ENCODE peak calls at places on chromosomes 4 and X, in nine cellular contexts. One of them, this sample, is unnamed.

GRCh38 chr4:146029147-146029546 is 90.5 kb upstream of the ZNF827 start:
- DNase-seq in astrocyte of the cerebellum: no peak
- DNase-seq in Caco-2: no peak
- DNase-seq in AG10803: peak; percentile 39
- DNase-seq in foreskin keratinocyte: peak; percentile 38
- DNase-seq in epithelial cell of proximal tubule: no peak
- DNase-seq in MCF 10A: peak; percentile 8
- DNase-seq in transverse colon: no peak
- DNase-seq in cardiac fibroblast: no peak
- DNase-seq in this sample: no peak

GRCh38 chr4:86159216-86159615 is 200.6 kb downstream of the MAPK10 start:
- DNase-seq in astrocyte of the cerebellum: no peak
- DNase-seq in Caco-2: no peak
- DNase-seq in AG10803: no peak
- DNase-seq in foreskin keratinocyte: no peak
- DNase-seq in epithelial cell of proximal tubule: no peak
- DNase-seq in MCF 10A: no peak
- DNase-seq in transverse colon: no peak
- DNase-seq in cardiac fibroblast: no peak
- DNase-seq in this sample: no peak

GRCh38 chr4:901192-901910 is 30.8 kb downstream of the GAK start:
- DNase-seq in astrocyte of the cerebellum: no peak
- DNase-seq in Caco-2: no peak
- DNase-seq in AG10803: no peak
- DNase-seq in foreskin keratinocyte: no peak
- DNase-seq in epithelial cell of proximal tubule: no peak
- DNase-seq in MCF 10A: no peak
- DNase-seq in transverse colon: no peak
- DNase-seq in cardiac fibroblast: no peak
- DNase-seq in this sample: no peak

GRCh38 chr4:53551963-53552362 is 39.3 kb downstream of the LNX1 start:
- DNase-seq in astrocyte of the cerebellum: no peak
- DNase-seq in Caco-2: no peak
- DNase-seq in AG10803: peak; percentile 51
- DNase-seq in foreskin keratinocyte: no peak
- DNase-seq in epithelial cell of proximal tubule: no peak
- DNase-seq in MCF 10A: no peak
- DNase-seq in transverse colon: no peak
- DNase-seq in cardiac fibroblast: no peak
- DNase-seq in this sample: no peak

GRCh38 chr4:105709081-105709450 is 482 bp downstream of the GSTCD start:
- DNase-seq in astrocyte of the cerebellum: no peak
- DNase-seq in Caco-2: no peak
- DNase-seq in AG10803: no peak
- DNase-seq in foreskin keratinocyte: no peak
- DNase-seq in epithelial cell of proximal tubule: no peak
- DNase-seq in MCF 10A: peak; percentile 46
- DNase-seq in transverse colon: no peak
- DNase-seq in cardiac fibroblast: peak; percentile 18
- DNase-seq in this sample: peak; percentile 36

GRCh38 chr4:183171484-183172267 is 72.6 kb downstream of the WWC2 start:
- DNase-seq in astrocyte of the cerebellum: no peak
- DNase-seq in Caco-2: no peak
- DNase-seq in AG10803: no peak
- DNase-seq in foreskin keratinocyte: no peak
- DNase-seq in epithelial cell of proximal tubule: no peak
- DNase-seq in MCF 10A: no peak
- DNase-seq in transverse colon: no peak
- DNase-seq in cardiac fibroblast: no peak
- DNase-seq in this sample: no peak

GRCh38 chrX:17944833-17945497 is 83.9 kb upstream of the RAI2 start:
- DNase-seq in astrocyte of the cerebellum: no peak
- DNase-seq in Caco-2: peak; percentile 4
- DNase-seq in AG10803: peak; percentile 1
- DNase-seq in foreskin keratinocyte: no peak
- DNase-seq in epithelial cell of proximal tubule: no peak
- DNase-seq in MCF 10A: peak; percentile 31
- DNase-seq in transverse colon: no peak
- DNase-seq in cardiac fibroblast: no peak
- DNase-seq in this sample: peak; percentile 1

GRCh38 chr4:25320374-25321172 is 8.0 kb downstream of the ZCCHC4 start:
- DNase-seq in astrocyte of the cerebellum: peak; percentile 69
- DNase-seq in Caco-2: no peak
- DNase-seq in AG10803: peak; percentile 67
- DNase-seq in foreskin keratinocyte: peak; percentile 82
- DNase-seq in epithelial cell of proximal tubule: peak; percentile 84
- DNase-seq in MCF 10A: peak; percentile 65
- DNase-seq in transverse colon: no peak
- DNase-seq in cardiac fibroblast: peak; percentile 77
- DNase-seq in this sample: no peak

GRCh38 chrX:22999696-23000223 is at the start of gene DDX53:
- DNase-seq in astrocyte of the cerebellum: no peak
- DNase-seq in Caco-2: peak; percentile 1
- DNase-seq in AG10803: no peak
- DNase-seq in foreskin keratinocyte: no peak
- DNase-seq in epithelial cell of proximal tubule: no peak
- DNase-seq in MCF 10A: no peak
- DNase-seq in transverse colon: no peak
- DNase-seq in cardiac fibroblast: no peak
- DNase-seq in this sample: no peak

GRCh38 chr4:76836860-76837564 is 60.9 kb downstream of the SOWAHB start:
- DNase-seq in astrocyte of the cerebellum: no peak
- DNase-seq in Caco-2: no peak
- DNase-seq in AG10803: no peak
- DNase-seq in foreskin keratinocyte: no peak
- DNase-seq in epithelial cell of proximal tubule: no peak
- DNase-seq in MCF 10A: no peak
- DNase-seq in transverse colon: no peak
- DNase-seq in cardiac fibroblast: no peak
- DNase-seq in this sample: no peak

GRCh38 chrX:69065451-69065850 is 99.8 kb downstream of the PJA1 start:
- DNase-seq in astrocyte of the cerebellum: no peak
- DNase-seq in Caco-2: no peak
- DNase-seq in AG10803: peak; percentile 13
- DNase-seq in foreskin keratinocyte: peak; percentile 55
- DNase-seq in epithelial cell of proximal tubule: peak; percentile 6
- DNase-seq in MCF 10A: peak; percentile 16
- DNase-seq in transverse colon: no peak
- DNase-seq in cardiac fibroblast: peak; percentile 18
- DNase-seq in this sample: no peak

GRCh38 chrX:100408643-100409315 is 1.3 kb downstream of the PCDH19 start:
- DNase-seq in astrocyte of the cerebellum: no peak
- DNase-seq in Caco-2: no peak
- DNase-seq in AG10803: no peak
- DNase-seq in foreskin keratinocyte: no peak
- DNase-seq in epithelial cell of proximal tubule: no peak
- DNase-seq in MCF 10A: no peak
- DNase-seq in transverse colon: no peak
- DNase-seq in cardiac fibroblast: no peak
- DNase-seq in this sample: peak; percentile 14

GRCh38 chrX:74178536-74178935 is 125.4 kb upstream of the ZCCHC13 start:
- DNase-seq in astrocyte of the cerebellum: no peak
- DNase-seq in Caco-2: peak; percentile 32
- DNase-seq in AG10803: no peak
- DNase-seq in foreskin keratinocyte: no peak
- DNase-seq in epithelial cell of proximal tubule: no peak
- DNase-seq in MCF 10A: no peak
- DNase-seq in transverse colon: no peak
- DNase-seq in cardiac fibroblast: no peak
- DNase-seq in this sample: no peak

GRCh38 chrX:69073241-69073640 is 92.0 kb downstream of the PJA1 start:
- DNase-seq in astrocyte of the cerebellum: no peak
- DNase-seq in Caco-2: no peak
- DNase-seq in AG10803: no peak
- DNase-seq in foreskin keratinocyte: no peak
- DNase-seq in epithelial cell of proximal tubule: no peak
- DNase-seq in MCF 10A: no peak
- DNase-seq in transverse colon: no peak
- DNase-seq in cardiac fibroblast: no peak
- DNase-seq in this sample: no peak

GRCh38 chrX:80812176-80812575 is 2.5 kb upstream of the BRWD3 start:
- DNase-seq in astrocyte of the cerebellum: no peak
- DNase-seq in Caco-2: peak; percentile 2
- DNase-seq in AG10803: peak; percentile 43
- DNase-seq in foreskin keratinocyte: peak; percentile 11
- DNase-seq in epithelial cell of proximal tubule: no peak
- DNase-seq in MCF 10A: peak; percentile 35
- DNase-seq in transverse colon: peak; percentile 19
- DNase-seq in cardiac fibroblast: peak; percentile 65
- DNase-seq in this sample: peak; percentile 2

GRCh38 chr4:20528508-20528907 is 171.8 kb upstream of the PACRGL start:
- DNase-seq in astrocyte of the cerebellum: no peak
- DNase-seq in Caco-2: no peak
- DNase-seq in AG10803: peak; percentile 47
- DNase-seq in foreskin keratinocyte: peak; percentile 25
- DNase-seq in epithelial cell of proximal tubule: no peak
- DNase-seq in MCF 10A: no peak
- DNase-seq in transverse colon: no peak
- DNase-seq in cardiac fibroblast: no peak
- DNase-seq in this sample: no peak

GRCh38 chrX:76127341-76127740 is 45.5 kb upstream of the PBDC1 start:
- DNase-seq in astrocyte of the cerebellum: no peak
- DNase-seq in Caco-2: peak; percentile 54
- DNase-seq in AG10803: no peak
- DNase-seq in foreskin keratinocyte: no peak
- DNase-seq in epithelial cell of proximal tubule: no peak
- DNase-seq in MCF 10A: no peak
- DNase-seq in transverse colon: no peak
- DNase-seq in cardiac fibroblast: no peak
- DNase-seq in this sample: no peak
- TF ChIP-seq CTCF in astrocyte of the cerebellum: no peak
- TF ChIP-seq CTCF in Caco-2: peak; percentile 35
- TF ChIP-seq CTCF in AG10803: no peak
- TF ChIP-seq CTCF in foreskin keratinocyte: no peak
- TF ChIP-seq CTCF in epithelial cell of proximal tubule: no peak
- TF ChIP-seq CTCF in MCF 10A: no peak
- TF ChIP-seq CTCF in transverse colon: no peak
- TF ChIP-seq CTCF in cardiac fibroblast: no peak
- TF ChIP-seq CTCF in this sample: no peak

DNA sequence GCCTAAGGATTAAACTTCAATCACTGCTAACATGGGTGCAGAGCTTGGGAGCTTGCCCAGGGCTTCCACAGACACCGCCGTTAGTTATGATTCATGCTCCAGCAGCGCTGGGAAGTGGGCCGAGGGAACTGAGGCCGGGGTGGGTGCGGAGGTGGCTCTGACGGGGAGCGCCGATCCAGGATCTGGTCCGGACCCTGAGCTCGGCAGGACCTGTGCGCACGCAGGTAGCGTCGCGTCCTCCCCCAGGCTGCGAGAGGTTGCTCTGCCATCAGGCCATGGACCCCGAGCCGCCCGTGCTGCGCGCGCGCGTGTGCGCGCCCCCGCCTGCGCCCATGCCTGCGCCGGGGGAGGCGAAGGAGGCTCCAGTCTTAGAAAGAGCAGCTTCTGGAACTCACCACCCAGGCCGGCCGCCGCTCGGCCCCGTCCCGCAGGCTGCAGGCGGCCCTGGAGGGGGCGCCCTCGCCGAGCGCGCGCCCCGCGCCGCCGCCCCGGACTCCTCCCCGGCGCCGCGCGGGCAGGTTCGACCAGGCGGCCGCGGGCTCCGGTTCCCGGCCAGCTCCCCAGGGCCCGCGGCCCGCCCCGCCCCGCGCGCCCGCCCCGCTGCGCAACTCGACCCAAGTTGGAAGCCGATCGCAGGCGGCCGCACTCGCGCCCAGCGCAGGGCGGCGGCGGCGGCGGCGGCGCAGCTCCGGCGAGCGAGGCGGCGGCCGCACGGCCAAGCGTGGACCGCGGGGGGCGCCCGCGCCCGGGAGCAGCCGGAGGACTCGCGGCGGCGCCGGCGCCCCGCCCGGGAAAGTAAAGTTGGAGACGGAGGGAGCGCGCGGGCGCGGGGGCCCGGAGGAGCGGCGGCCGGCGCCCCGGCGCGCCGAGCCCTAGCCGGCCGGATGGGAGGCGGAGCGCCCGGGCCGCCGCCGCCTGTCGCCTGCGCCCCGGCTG is 646 bp upstream of the ADRA2C start:
- DNase-seq in astrocyte of the cerebellum: no peak
- DNase-seq in Caco-2: peak; percentile 78
- DNase-seq in AG10803: peak; percentile 50
- DNase-seq in foreskin keratinocyte: peak; percentile 34
- DNase-seq in epithelial cell of proximal tubule: no peak
- DNase-seq in MCF 10A: peak; percentile 34
- DNase-seq in transverse colon: no peak
- DNase-seq in cardiac fibroblast: peak; percentile 30
- DNase-seq in this sample: peak; percentile 66
- TF ChIP-seq CTCF in astrocyte of the cerebellum: no peak
- TF ChIP-seq CTCF in Caco-2: no peak
- TF ChIP-seq CTCF in AG10803: no peak
- TF ChIP-seq CTCF in foreskin keratinocyte: peak; percentile 23
- TF ChIP-seq CTCF in epithelial cell of proximal tubule: peak; percentile 18
- TF ChIP-seq CTCF in MCF 10A: peak; percentile 19
- TF ChIP-seq CTCF in transverse colon: no peak
- TF ChIP-seq CTCF in cardiac fibroblast: no peak
- TF ChIP-seq CTCF in this sample: no peak

GRCh38 chr4:37130465-37130864 is 114.1 kb upstream of the NWD2 start:
- DNase-seq in astrocyte of the cerebellum: no peak
- DNase-seq in Caco-2: no peak
- DNase-seq in AG10803: no peak
- DNase-seq in foreskin keratinocyte: peak; percentile 49
- DNase-seq in epithelial cell of proximal tubule: no peak
- DNase-seq in MCF 10A: peak; percentile 20
- DNase-seq in transverse colon: no peak
- DNase-seq in cardiac fibroblast: no peak
- DNase-seq in this sample: no peak

GRCh38 chr4:37138019-37138653 is 106.4 kb upstream of the NWD2 start:
- DNase-seq in astrocyte of the cerebellum: no peak
- DNase-seq in Caco-2: no peak
- DNase-seq in AG10803: no peak
- DNase-seq in foreskin keratinocyte: no peak
- DNase-seq in epithelial cell of proximal tubule: no peak
- DNase-seq in MCF 10A: no peak
- DNase-seq in transverse colon: no peak
- DNase-seq in cardiac fibroblast: no peak
- DNase-seq in this sample: peak; percentile 18

GRCh38 chr4:37132351-37132989 is 112.1 kb upstream of the NWD2 start:
- DNase-seq in astrocyte of the cerebellum: no peak
- DNase-seq in Caco-2: no peak
- DNase-seq in AG10803: no peak
- DNase-seq in foreskin keratinocyte: no peak
- DNase-seq in epithelial cell of proximal tubule: no peak
- DNase-seq in MCF 10A: no peak
- DNase-seq in transverse colon: no peak
- DNase-seq in cardiac fibroblast: no peak
- DNase-seq in this sample: no peak
- TF ChIP-seq CTCF in astrocyte of the cerebellum: no peak
- TF ChIP-seq CTCF in Caco-2: no peak
- TF ChIP-seq CTCF in AG10803: no peak
- TF ChIP-seq CTCF in foreskin keratinocyte: no peak
- TF ChIP-seq CTCF in epithelial cell of proximal tubule: peak; percentile 29
- TF ChIP-seq CTCF in MCF 10A: no peak
- TF ChIP-seq CTCF in transverse colon: peak; percentile 8
- TF ChIP-seq CTCF in cardiac fibroblast: no peak
- TF ChIP-seq CTCF in this sample: no peak

DNA sequence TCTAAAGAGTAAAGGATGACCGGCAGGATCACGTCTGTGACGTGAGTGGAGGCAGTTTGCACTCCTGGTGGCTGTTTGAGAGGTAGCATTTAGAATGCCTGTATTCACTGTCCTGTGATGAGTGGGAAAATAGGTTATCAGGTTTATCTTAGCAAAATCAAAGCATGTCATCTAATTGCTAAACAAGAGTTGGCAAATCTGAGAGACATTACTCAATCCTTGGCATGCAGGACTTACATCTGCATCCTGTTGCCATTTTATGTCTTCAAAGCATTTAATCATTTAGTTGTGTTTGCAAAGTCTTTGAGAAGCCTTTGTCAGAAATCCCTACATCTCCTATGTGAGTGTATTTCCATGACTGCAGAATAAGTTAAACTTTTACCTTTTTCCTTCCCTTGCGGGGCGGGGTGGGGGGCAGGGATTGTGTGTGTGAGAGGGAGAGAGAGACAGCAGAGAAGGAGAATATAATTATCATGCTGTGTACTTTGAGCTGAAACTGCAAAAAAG is 41.4 kb upstream of the MSANTD1 start:
- DNase-seq in astrocyte of the cerebellum: no peak
- DNase-seq in Caco-2: peak; percentile 49
- DNase-seq in AG10803: peak; percentile 77
- DNase-seq in foreskin keratinocyte: peak; percentile 9
- DNase-seq in epithelial cell of proximal tubule: no peak
- DNase-seq in MCF 10A: peak; percentile 32
- DNase-seq in transverse colon: no peak
- DNase-seq in cardiac fibroblast: peak; percentile 50
- DNase-seq in this sample: no peak
- TF ChIP-seq CTCF in astrocyte of the cerebellum: no peak
- TF ChIP-seq CTCF in Caco-2: no peak
- TF ChIP-seq CTCF in AG10803: peak; percentile 40
- TF ChIP-seq CTCF in foreskin keratinocyte: no peak
- TF ChIP-seq CTCF in epithelial cell of proximal tubule: peak; percentile 12
- TF ChIP-seq CTCF in MCF 10A: no peak
- TF ChIP-seq CTCF in transverse colon: no peak
- TF ChIP-seq CTCF in cardiac fibroblast: peak; percentile 3
- TF ChIP-seq CTCF in this sample: no peak

This sample was measured in GM20000.